ENCODE peak calls at places on chromosomes 2 and 18, in ten cellular contexts. One of them, this sample, is unnamed.

GRCh38 chr2:187874786-187875185 is 320.6 kb upstream of the TFPI start:
- DNase-seq in neural progenitor cell: no peak
- DNase-seq in cardiac fibroblast: no peak
- DNase-seq in OCI-LY7: no peak
- DNase-seq in heart right ventricle: no peak
- DNase-seq in thyroid gland: no peak
- DNase-seq in ovary: no peak
- DNase-seq in stomach: no peak
- DNase-seq in Peyer's patch: no peak
- DNase-seq in IMR-90: peak; percentile 2
- DNase-seq in this sample: no peak

GRCh38 chr2:70461414-70461813 is 92.2 kb downstream of the TGFA start:
- DNase-seq in neural progenitor cell: no peak
- DNase-seq in cardiac fibroblast: no peak
- DNase-seq in OCI-LY7: no peak
- DNase-seq in heart right ventricle: no peak
- DNase-seq in thyroid gland: no peak
- DNase-seq in ovary: no peak
- DNase-seq in stomach: no peak
- DNase-seq in Peyer's patch: no peak
- DNase-seq in IMR-90: no peak
- DNase-seq in this sample: no peak

GRCh38 chr2:239399404-239399999 is 1.3 kb downstream of the HDAC4 start:
- DNase-seq in neural progenitor cell: peak; percentile 54
- DNase-seq in cardiac fibroblast: peak; percentile 18
- DNase-seq in OCI-LY7: no peak
- DNase-seq in heart right ventricle: no peak
- DNase-seq in thyroid gland: peak; percentile 40
- DNase-seq in ovary: no peak
- DNase-seq in stomach: peak; percentile 37
- DNase-seq in Peyer's patch: peak; percentile 52
- DNase-seq in IMR-90: peak; percentile 8
- DNase-seq in this sample: peak; percentile 29

GRCh38 chr18:36889316-36889715 is 60.4 kb downstream of the KIAA1328 start:
- DNase-seq in neural progenitor cell: no peak
- DNase-seq in cardiac fibroblast: peak; percentile 32
- DNase-seq in OCI-LY7: no peak
- DNase-seq in heart right ventricle: no peak
- DNase-seq in thyroid gland: no peak
- DNase-seq in ovary: no peak
- DNase-seq in stomach: no peak
- DNase-seq in Peyer's patch: no peak
- DNase-seq in IMR-90: peak; percentile 55
- DNase-seq in this sample: peak; percentile 27

GRCh38 chr2:232511336-232511863 is 8.8 kb upstream of the PRSS56 start:
- DNase-seq in neural progenitor cell: no peak
- DNase-seq in cardiac fibroblast: no peak
- DNase-seq in OCI-LY7: no peak
- DNase-seq in heart right ventricle: peak; percentile 51
- DNase-seq in thyroid gland: no peak
- DNase-seq in ovary: no peak
- DNase-seq in stomach: no peak
- DNase-seq in Peyer's patch: no peak
- DNase-seq in IMR-90: no peak
- DNase-seq in this sample: no peak

GRCh38 chr2:178870703-178871102 is 63.5 kb upstream of the TTN start:
- DNase-seq in neural progenitor cell: no peak
- DNase-seq in cardiac fibroblast: peak; percentile 69
- DNase-seq in OCI-LY7: no peak
- DNase-seq in heart right ventricle: no peak
- DNase-seq in thyroid gland: no peak
- DNase-seq in ovary: no peak
- DNase-seq in stomach: no peak
- DNase-seq in Peyer's patch: no peak
- DNase-seq in IMR-90: peak; percentile 13
- DNase-seq in this sample: peak; percentile 31

GRCh38 chr2:102637358-102637757 is 18.0 kb downstream of the SLC9A2 start:
- DNase-seq in neural progenitor cell: no peak
- DNase-seq in cardiac fibroblast: no peak
- DNase-seq in OCI-LY7: no peak
- DNase-seq in heart right ventricle: no peak
- DNase-seq in thyroid gland: no peak
- DNase-seq in ovary: no peak
- DNase-seq in stomach: peak; percentile 60
- DNase-seq in Peyer's patch: no peak
- DNase-seq in IMR-90: no peak
- DNase-seq in this sample: no peak

GRCh38 chr2:23411752-23412431 is 26.9 kb downstream of the KLHL29 start:
- DNase-seq in neural progenitor cell: no peak
- DNase-seq in cardiac fibroblast: peak; percentile 99
- DNase-seq in OCI-LY7: no peak
- DNase-seq in heart right ventricle: no peak
- DNase-seq in thyroid gland: no peak
- DNase-seq in ovary: no peak
- DNase-seq in stomach: no peak
- DNase-seq in Peyer's patch: no peak
- DNase-seq in IMR-90: peak; percentile 98
- DNase-seq in this sample: peak; percentile 97

GRCh38 chr18:36322408-36322728 is 24.9 kb downstream of the FHOD3 start:
- DNase-seq in neural progenitor cell: no peak
- DNase-seq in cardiac fibroblast: no peak
- DNase-seq in OCI-LY7: no peak
- DNase-seq in heart right ventricle: no peak
- DNase-seq in thyroid gland: no peak
- DNase-seq in ovary: no peak
- DNase-seq in stomach: no peak
- DNase-seq in Peyer's patch: no peak
- DNase-seq in IMR-90: no peak
- DNase-seq in this sample: no peak

GRCh38 chr2:32278476-32278853 is 761 bp downstream of the YIPF4 start:
- DNase-seq in neural progenitor cell: no peak
- DNase-seq in cardiac fibroblast: no peak
- DNase-seq in OCI-LY7: no peak
- DNase-seq in heart right ventricle: no peak
- DNase-seq in thyroid gland: no peak
- DNase-seq in ovary: no peak
- DNase-seq in stomach: no peak
- DNase-seq in Peyer's patch: no peak
- DNase-seq in IMR-90: no peak
- DNase-seq in this sample: no peak

GRCh38 chr2:16406929-16407328 is 258.7 kb downstream of the CYRIA start:
- DNase-seq in neural progenitor cell: peak; percentile 19
- DNase-seq in cardiac fibroblast: no peak
- DNase-seq in OCI-LY7: no peak
- DNase-seq in heart right ventricle: no peak
- DNase-seq in thyroid gland: no peak
- DNase-seq in ovary: no peak
- DNase-seq in stomach: no peak
- DNase-seq in Peyer's patch: no peak
- DNase-seq in IMR-90: no peak
- DNase-seq in this sample: no peak

GRCh38 chr2:240999873-241000541 is 1.6 kb downstream of the SNED1 start:
- DNase-seq in neural progenitor cell: no peak
- DNase-seq in cardiac fibroblast: no peak
- DNase-seq in OCI-LY7: no peak
- DNase-seq in heart right ventricle: no peak
- DNase-seq in thyroid gland: peak; percentile 72
- DNase-seq in ovary: no peak
- DNase-seq in stomach: peak; percentile 20
- DNase-seq in Peyer's patch: peak; percentile 11
- DNase-seq in IMR-90: no peak
- DNase-seq in this sample: no peak

GRCh38 chr2:159111346-159111922 is 143.0 kb downstream of the TANC1 start:
- DNase-seq in neural progenitor cell: no peak
- DNase-seq in cardiac fibroblast: no peak
- DNase-seq in OCI-LY7: no peak
- DNase-seq in heart right ventricle: no peak
- DNase-seq in thyroid gland: no peak
- DNase-seq in ovary: no peak
- DNase-seq in stomach: no peak
- DNase-seq in Peyer's patch: no peak
- DNase-seq in IMR-90: no peak
- DNase-seq in this sample: no peak

GRCh38 chr2:33272001-33272400 is 204.4 kb upstream of the RASGRP3 start:
- DNase-seq in neural progenitor cell: no peak
- DNase-seq in cardiac fibroblast: peak; percentile 41
- DNase-seq in OCI-LY7: peak; percentile 89
- DNase-seq in heart right ventricle: no peak
- DNase-seq in thyroid gland: no peak
- DNase-seq in ovary: no peak
- DNase-seq in stomach: no peak
- DNase-seq in Peyer's patch: no peak
- DNase-seq in IMR-90: peak; percentile 56
- DNase-seq in this sample: peak; percentile 30

GRCh38 chr2:237600205-237600846 is 9.8 kb upstream of the RAB17 start:
- DNase-seq in neural progenitor cell: no peak
- DNase-seq in cardiac fibroblast: peak; percentile 79
- DNase-seq in OCI-LY7: peak; percentile 20
- DNase-seq in heart right ventricle: peak; percentile 52
- DNase-seq in thyroid gland: peak; percentile 41
- DNase-seq in ovary: peak; percentile 62
- DNase-seq in stomach: peak; percentile 55
- DNase-seq in Peyer's patch: no peak
- DNase-seq in IMR-90: peak; percentile 71
- DNase-seq in this sample: peak; percentile 81

GRCh38 chr2:121790276-121790956 is 35.0 kb downstream of the TSN start:
- DNase-seq in neural progenitor cell: no peak
- DNase-seq in cardiac fibroblast: peak; percentile 96
- DNase-seq in OCI-LY7: no peak
- DNase-seq in heart right ventricle: no peak
- DNase-seq in thyroid gland: peak; percentile 14
- DNase-seq in ovary: no peak
- DNase-seq in stomach: no peak
- DNase-seq in Peyer's patch: no peak
- DNase-seq in IMR-90: peak; percentile 92
- DNase-seq in this sample: peak; percentile 91

GRCh38 chr2:223008936-223009335 is 43.1 kb upstream of the KCNE4 start:
- DNase-seq in neural progenitor cell: no peak
- DNase-seq in cardiac fibroblast: no peak
- DNase-seq in OCI-LY7: no peak
- DNase-seq in heart right ventricle: no peak
- DNase-seq in thyroid gland: no peak
- DNase-seq in ovary: no peak
- DNase-seq in stomach: no peak
- DNase-seq in Peyer's patch: no peak
- DNase-seq in IMR-90: no peak
- DNase-seq in this sample: no peak
- H3K4me3 ChIP-seq in neural progenitor cell: no peak overlapping the region
- H3K4me3 ChIP-seq in cardiac fibroblast: no peak overlapping the region
- H3K4me3 ChIP-seq in OCI-LY7: no peak overlapping the region
- H3K4me3 ChIP-seq in heart right ventricle: no peak overlapping the region
- H3K4me3 ChIP-seq in thyroid gland: no peak overlapping the region
- H3K4me3 ChIP-seq in ovary: no peak overlapping the region
- H3K4me3 ChIP-seq in stomach: no peak overlapping the region
- H3K4me3 ChIP-seq in Peyer's patch: no peak overlapping the region
- H3K4me3 ChIP-seq in IMR-90: no peak overlapping the region
- H3K4me3 ChIP-seq in this sample: no peak overlapping the region

GRCh38 chr18:71849407-71849806 is 694.7 kb downstream of the CBLN2 start:
- DNase-seq in neural progenitor cell: no peak
- DNase-seq in cardiac fibroblast: no peak
- DNase-seq in OCI-LY7: no peak
- DNase-seq in heart right ventricle: no peak
- DNase-seq in thyroid gland: no peak
- DNase-seq in ovary: no peak
- DNase-seq in stomach: no peak
- DNase-seq in Peyer's patch: no peak
- DNase-seq in IMR-90: no peak
- DNase-seq in this sample: no peak
- TF ChIP-seq CTCF in neural progenitor cell: peak; percentile 7
- TF ChIP-seq CTCF in cardiac fibroblast: no peak
- TF ChIP-seq CTCF in OCI-LY7: no peak
- TF ChIP-seq CTCF in heart right ventricle: no peak
- TF ChIP-seq CTCF in thyroid gland: no peak
- TF ChIP-seq CTCF in ovary: no peak
- TF ChIP-seq CTCF in stomach: no peak
- TF ChIP-seq CTCF in Peyer's patch: no peak
- TF ChIP-seq CTCF in IMR-90: no peak
- TF ChIP-seq CTCF in this sample: peak; percentile 2

GRCh38 chr18:80171190-80171872 is 62.3 kb downstream of the ADNP2 start:
- DNase-seq in neural progenitor cell: peak; percentile 65
- DNase-seq in cardiac fibroblast: peak; percentile 55
- DNase-seq in OCI-LY7: no peak
- DNase-seq in heart right ventricle: peak; percentile 65
- DNase-seq in thyroid gland: peak; percentile 69
- DNase-seq in ovary: peak; percentile 86
- DNase-seq in stomach: peak; percentile 61
- DNase-seq in Peyer's patch: no peak
- DNase-seq in IMR-90: peak; percentile 69
- DNase-seq in this sample: peak; percentile 80
- H3K4me3 ChIP-seq in neural progenitor cell: no peak overlapping the region
- H3K4me3 ChIP-seq in cardiac fibroblast: peak overlapping the region; percentile 35
- H3K4me3 ChIP-seq in OCI-LY7: no peak overlapping the region
- H3K4me3 ChIP-seq in heart right ventricle: peak overlapping the region; percentile 27
- H3K4me3 ChIP-seq in thyroid gland: no peak overlapping the region
- H3K4me3 ChIP-seq in ovary: peak overlapping the region; percentile 23
- H3K4me3 ChIP-seq in stomach: peak overlapping the region; percentile 19
- H3K4me3 ChIP-seq in Peyer's patch: peak overlapping the region; percentile 13
- H3K4me3 ChIP-seq in IMR-90: peak overlapping the region; percentile 9
- H3K4me3 ChIP-seq in this sample: peak overlapping the region; percentile 60

GRCh38 chr2:96527990-96528679 is 8.4 kb upstream of the ARID5A start:
- DNase-seq in neural progenitor cell: no peak
- DNase-seq in cardiac fibroblast: peak; percentile 59
- DNase-seq in OCI-LY7: no peak
- DNase-seq in heart right ventricle: peak; percentile 67
- DNase-seq in thyroid gland: no peak
- DNase-seq in ovary: peak; percentile 60
- DNase-seq in stomach: no peak
- DNase-seq in Peyer's patch: peak; percentile 51
- DNase-seq in IMR-90: peak; percentile 60
- DNase-seq in this sample: peak; percentile 69

GRCh38 chr2:96526101-96526591 is 10.4 kb upstream of the ARID5A start:
- DNase-seq in neural progenitor cell: no peak
- DNase-seq in cardiac fibroblast: no peak
- DNase-seq in OCI-LY7: no peak
- DNase-seq in heart right ventricle: no peak
- DNase-seq in thyroid gland: no peak
- DNase-seq in ovary: no peak
- DNase-seq in stomach: no peak
- DNase-seq in Peyer's patch: no peak
- DNase-seq in IMR-90: no peak
- DNase-seq in this sample: no peak

GRCh38 chr2:96526615-96527014 is 9.9 kb upstream of the ARID5A start:
- DNase-seq in neural progenitor cell: no peak
- DNase-seq in cardiac fibroblast: no peak
- DNase-seq in OCI-LY7: no peak
- DNase-seq in heart right ventricle: no peak
- DNase-seq in thyroid gland: no peak
- DNase-seq in ovary: peak; percentile 38
- DNase-seq in stomach: no peak
- DNase-seq in Peyer's patch: no peak
- DNase-seq in IMR-90: no peak
- DNase-seq in this sample: no peak

GRCh38 chr2:96528680-96529375 is 7.7 kb upstream of the ARID5A start:
- DNase-seq in neural progenitor cell: no peak
- DNase-seq in cardiac fibroblast: no peak
- DNase-seq in OCI-LY7: no peak
- DNase-seq in heart right ventricle: peak; percentile 48
- DNase-seq in thyroid gland: no peak
- DNase-seq in ovary: no peak
- DNase-seq in stomach: no peak
- DNase-seq in Peyer's patch: no peak
- DNase-seq in IMR-90: no peak
- DNase-seq in this sample: no peak

GRCh38 chr2:96527052-96527964 is 9.2 kb upstream of the ARID5A start:
- DNase-seq in neural progenitor cell: peak; percentile 76
- DNase-seq in cardiac fibroblast: peak; percentile 29
- DNase-seq in OCI-LY7: no peak
- DNase-seq in heart right ventricle: peak; percentile 60
- DNase-seq in thyroid gland: no peak
- DNase-seq in ovary: peak; percentile 73
- DNase-seq in stomach: no peak
- DNase-seq in Peyer's patch: peak; percentile 58
- DNase-seq in IMR-90: peak; percentile 18
- DNase-seq in this sample: peak; percentile 42
- TF ChIP-seq CTCF in neural progenitor cell: peak; percentile 53
- TF ChIP-seq CTCF in cardiac fibroblast: peak; percentile 38
- TF ChIP-seq CTCF in OCI-LY7: no peak
- TF ChIP-seq CTCF in heart right ventricle: peak; percentile 48
- TF ChIP-seq CTCF in thyroid gland: no peak
- TF ChIP-seq CTCF in ovary: no peak
- TF ChIP-seq CTCF in stomach: no peak
- TF ChIP-seq CTCF in Peyer's patch: peak; percentile 35
- TF ChIP-seq CTCF in IMR-90: peak; percentile 47
- TF ChIP-seq CTCF in this sample: peak; percentile 57

This sample was measured in fibroblast of the aortic adventitia.